ENCODE peak calls at places on chromosomes 4 and X, in nine cellular contexts. E is suprapubic skin; V is HEK293T; Q is left ventricle myocardium inferior; R is posterior vena cava; Z is left kidney; P is activated CD4-positive, alpha-beta T cell treated with anti-CD3 and anti-CD28 coated beads, Interleukin-2, amount 10 ng/mL, durations not matched to agents 7 days and 5 days; N is ovary; O is amygdala. C is an unnamed sample.

GRCh38 chr4:140856692-140857091 is 100.5 kb upstream of the TBC1D9 start:
- DNase-seq in E (no peak), V (no peak), Q (no peak), R (no peak), Z (peak), P (no peak), N (no peak), O (no peak), C (peak)

GRCh38 chrX:131816551-131817136 is 206.5 kb upstream of the STK26 start:
- DNase-seq in E (no peak), V (peak), Q (no peak), R (no peak), Z (no peak), P (peak), N (peak), O (peak), C (peak)

GRCh38 chr4:98314791-98315565 is 53.8 kb downstream of the RAP1GDS1 start:
- DNase-seq in E (no peak), V (no peak), Q (no peak), R (no peak), Z (no peak), P (no peak), N (no peak), O (no peak), C (no peak)

GRCh38 chr4:6802050-6802449 is 19.5 kb downstream of the KIAA0232 start:
- DNase-seq in E (no peak), V (no peak), Q (no peak), R (no peak), Z (no peak), P (no peak), N (no peak), O (no peak), C (no peak)

GRCh38 chrX:123993326-123993725 is 31.8 kb downstream of the STAG2 start:
- DNase-seq in E (no peak), V (no peak), Q (no peak), R (no peak), Z (peak), P (no peak), N (no peak), O (no peak), C (peak)

GRCh38 chr4:6265546-6265945 is 4.1 kb upstream of the WFS1 start:
- DNase-seq in E (no peak), V (no peak), Q (no peak), R (no peak), Z (no peak), P (no peak), N (no peak), O (no peak), C (no peak)

GRCh38 chr4:88478247-88478646 is 21.3 kb downstream of the HERC5 start:
- DNase-seq in E (no peak), V (no peak), Q (no peak), R (no peak), Z (no peak), P (no peak), N (no peak), O (no peak), C (no peak)

GRCh38 chrX:154417157-154417556 is 5.8 kb downstream of the TAFAZZIN start:
- DNase-seq in E (no peak), V (no peak), Q (no peak), R (no peak), Z (no peak), P (no peak), N (no peak), O (no peak), C (peak)

GRCh38 chrX:17024896-17025295 is 78.4 kb downstream of the REPS2 start:
- DNase-seq in E (no peak), V (no peak), Q (no peak), R (no peak), Z (peak), P (no peak), N (no peak), O (no peak), C (peak)

GRCh38 chr4:56307423-56307822 is 79.9 kb downstream of the AASDH start:
- DNase-seq in E (no peak), V (no peak), Q (no peak), R (no peak), Z (no peak), P (no peak), N (no peak), O (no peak), C (no peak)

GRCh38 chrX:9340619-9341304 is 124.1 kb upstream of the TBL1X start:
- DNase-seq in E (no peak), V (no peak), Q (peak), R (no peak), Z (no peak), P (peak), N (peak), O (no peak), C (peak)

GRCh38 chr4:169791527-169792156 is 33.9 kb upstream of the HPF1 start:
- DNase-seq in E (no peak), V (peak), Q (no peak), R (no peak), Z (peak), P (peak), N (no peak), O (peak), C (peak)

GRCh38 chr4:7388627-7389026 is 46.1 kb downstream of the PSAPL1 start:
- DNase-seq in E (peak), V (no peak), Q (no peak), R (peak), Z (no peak), P (no peak), N (no peak), O (no peak), C (no peak)

GRCh38 chrX:132612990-132613564 is 124.2 kb upstream of the MBNL3 start:
- DNase-seq in E (no peak), V (peak), Q (peak), R (peak), Z (peak), P (peak), N (peak), O (no peak), C (peak)

GRCh38 chrX:121283921-121284320 is 236.5 kb downstream of the GLUD2 start:
- DNase-seq in E (no peak), V (no peak), Q (no peak), R (no peak), Z (no peak), P (no peak), N (no peak), O (no peak), C (no peak)

GRCh38 chr4:182448281-182449151 is 205.3 kb downstream of the TENM3 start:
- DNase-seq in E (peak), V (peak), Q (peak), R (peak), Z (peak), P (peak), N (peak), O (peak), C (peak)

GRCh38 chr4:2290974-2291704 is 29.2 kb upstream of the MXD4 start:
- DNase-seq in E (peak), V (no peak), Q (no peak), R (peak), Z (no peak), P (peak), N (no peak), O (no peak), C (no peak)

GRCh38 chr4:83115656-83116285 is 1.2 kb upstream of the PLAC8 start:
- DNase-seq in E (no peak), V (no peak), Q (no peak), R (no peak), Z (no peak), P (no peak), N (no peak), O (no peak), C (no peak)

GRCh38 chrX:101450052-101450451 is 35.2 kb upstream of the ARMCX4 start:
- DNase-seq in E (no peak), V (no peak), Q (no peak), R (no peak), Z (no peak), P (no peak), N (no peak), O (no peak), C (no peak)

GRCh38 chr4:150722908-150723362 is 141.0 kb downstream of the MAB21L2 start:
- DNase-seq in E (peak), V (peak), Q (peak), R (peak), Z (no peak), P (no peak), N (peak), O (no peak), C (peak)

GRCh38 chr4:83810428-83810827 is 274.5 kb downstream of the GPAT3 start:
- DNase-seq in E (no peak), V (no peak), Q (no peak), R (no peak), Z (no peak), P (no peak), N (no peak), O (no peak), C (no peak)

GRCh38 chr4:159267940-159268327 is 165.1 kb downstream of the RAPGEF2 start:
- DNase-seq in E (no peak), V (no peak), Q (no peak), R (no peak), Z (no peak), P (no peak), N (no peak), O (no peak), C (no peak)

GRCh38 chr4:98203406-98204235 is 57.6 kb upstream of the RAP1GDS1 start:
- DNase-seq in E (no peak), V (no peak), Q (no peak), R (no peak), Z (peak), P (no peak), N (no peak), O (no peak), C (no peak)

GRCh38 chr4:11496313-11496956 is 67.7 kb upstream of the HS3ST1 start:
- DNase-seq in E (no peak), V (no peak), Q (no peak), R (no peak), Z (no peak), P (no peak), N (no peak), O (no peak), C (peak)

GRCh38 chr4:48853604-48854394 is 22.9 kb downstream of the OCIAD1 start:
- DNase-seq in E (no peak), V (no peak), Q (no peak), R (no peak), Z (no peak), P (no peak), N (no peak), O (no peak), C (no peak)

GRCh38 chr4:48033825-48034413 is 17.3 kb downstream of the NIPAL1 start:
- DNase-seq in E (no peak), V (peak), Q (no peak), R (no peak), Z (peak), P (peak), N (no peak), O (no peak), C (peak)

GRCh38 chr4:87150498-87151261 is 69.7 kb downstream of the KLHL8 start:
- DNase-seq in E (no peak), V (peak), Q (no peak), R (no peak), Z (peak), P (peak), N (peak), O (no peak), C (peak)

GRCh38 chrX:123884809-123885408 is 25.1 kb downstream of the XIAP start:
- DNase-seq in E (no peak), V (peak), Q (no peak), R (no peak), Z (peak), P (peak), N (no peak), O (no peak), C (peak)

GRCh38 chrX:16855363-16856075 is 14.6 kb downstream of the RBBP7 start:
- DNase-seq in E (no peak), V (no peak), Q (no peak), R (no peak), Z (no peak), P (no peak), N (no peak), O (no peak), C (no peak)

GRCh38 chr4:13921805-13922204 is 294.3 kb upstream of the BOD1L1 start:
- DNase-seq in E (no peak), V (no peak), Q (no peak), R (no peak), Z (no peak), P (no peak), N (no peak), O (no peak), C (no peak)

GRCh38 chrX:39819921-39820849 is 277.6 kb downstream of the BCOR start:
- DNase-seq in E (no peak), V (no peak), Q (no peak), R (no peak), Z (peak), P (no peak), N (no peak), O (no peak), C (peak)

GRCh38 chr4:97103252-97103651 is 1040.0 kb downstream of the STPG2 start:
- DNase-seq in E (no peak), V (no peak), Q (no peak), R (no peak), Z (no peak), P (no peak), N (no peak), O (no peak), C (no peak)

GRCh38 chrX:15202458-15203177 is 67.3 kb downstream of the ASB9 start:
- DNase-seq in E (no peak), V (no peak), Q (no peak), R (no peak), Z (no peak), P (no peak), N (no peak), O (no peak), C (no peak)

GRCh38 chrX:41377624-41378023 is 43.7 kb downstream of the DDX3X start:
- DNase-seq in E (no peak), V (no peak), Q (no peak), R (peak), Z (no peak), P (no peak), N (no peak), O (no peak), C (no peak)

GRCh38 chr4:73451404-73451803 is 15.4 kb downstream of the AFP start:
- DNase-seq in E (no peak), V (no peak), Q (no peak), R (no peak), Z (no peak), P (no peak), N (no peak), O (no peak), C (peak)

GRCh38 chr4:169620846-169621228 is 459 bp downstream of the CLCN3 start:
- DNase-seq in E (no peak), V (no peak), Q (no peak), R (no peak), Z (peak), P (peak), N (peak), O (peak), C (peak)

GRCh38 chr4:84492737-84493091 is 6.4 kb downstream of the NKX6-1 start:
- DNase-seq in E (no peak), V (no peak), Q (no peak), R (no peak), Z (peak), P (no peak), N (no peak), O (no peak), C (no peak)